ENCODE peak calls at places on chromosomes 5 and 9, in six cellular contexts. Z is stimulated activated CD8-positive, alpha-beta memory T cell treated with anti-CD3 and anti-CD28 coated beads, Interleukin-7, amount 100 ng/mL, for 4 hours; L is activated CD4-positive, alpha-beta T cell treated with anti-CD3 and anti-CD28 coated beads for 1 hour; J is A172; N is GM13977; Y is Right ventricle myocardium superior. G is an unnamed sample.
A peak's percentile ranks its signal among the peaks of the same experiment; 100 is the strongest.

GRCh38 chr9:99187311-99187710 is 34.4 kb downstream of the ALG2 start:
- DNase-seq in Y (no peak), L (no peak), Z (no peak), J (no peak), N (no peak), G (peak; percentile 45)

GRCh38 chr5:142201471-142201887 is 92.9 kb downstream of the NDFIP1 start:
- DNase-seq in N (no peak), J (peak; percentile 98), Z (no peak), Y (no peak), L (no peak), G (no peak)

GRCh38 chr9:135069556-135070197 is 17.8 kb upstream of the OLFM1 start:
- DNase-seq in J (no peak), L (no peak), Y (peak; percentile 22), Z (no peak), N (no peak), G (no peak)

GRCh38 chr5:43400082-43400481 is 12.1 kb downstream of the CCL28 start:
- DNase-seq in N (no peak), L (no peak), Z (no peak), Y (no peak), J (no peak), G (no peak)

GRCh38 chr9:129900263-129901041 is 65.2 kb downstream of the USP20 start:
- DNase-seq in N (peak; percentile 81), J (no peak), Z (no peak), Y (no peak), L (no peak), G (peak; percentile 89)

GRCh38 chr9:110260911-110261310 is 4.6 kb upstream of the TXN start:
- DNase-seq in L (no peak), Z (no peak), J (no peak), N (no peak), Y (no peak), G (no peak)

GRCh38 chr5:75512383-75513074 is 838 bp downstream of the POLK start:
- DNase-seq in J (peak; percentile 21), N (peak; percentile 9), Y (no peak), L (no peak), Z (no peak), G (no peak)

GRCh38 chr9:123657921-123658320 is 272.0 kb downstream of the DENND1A start:
- DNase-seq in Y (no peak), N (no peak), L (no peak), Z (no peak), J (no peak), G (no peak)

GRCh38 chr5:82635561-82636288 is 357.6 kb upstream of the RPS23 start:
- DNase-seq in L (no peak), Y (no peak), J (peak; percentile 21), Z (no peak), N (no peak), G (peak; percentile 5)

GRCh38 chr5:43315262-43315661 is 2.0 kb upstream of the HMGCS1 start:
- DNase-seq in Y (no peak), J (peak; percentile 81), L (no peak), N (no peak), Z (no peak), G (peak; percentile 18)

GRCh38 chr9:36401179-36401740 is 1.2 kb upstream of the RNF38 start:
- DNase-seq in L (no peak), N (peak; percentile 93), J (peak; percentile 47), Z (no peak), Y (no peak), G (no peak)

GRCh38 chr9:94697972-94698581 is 28.4 kb upstream of the AOPEP start:
- DNase-seq in J (peak; percentile 47), L (no peak), Y (no peak), Z (no peak), N (no peak), G (no peak)

GRCh38 chr5:52728201-52728600 is 59.5 kb upstream of the ITGA1 start:
- DNase-seq in J (no peak), L (no peak), N (no peak), Y (no peak), Z (no peak), G (no peak)

GRCh38 chr5:132229236-132229635 is 1.6 kb upstream of the P4HA2 start:
- DNase-seq in Z (no peak), L (no peak), N (no peak), Y (no peak), J (no peak), G (no peak)

GRCh38 chr9:79623799-79624721 is 52.3 kb downstream of the TLE4 start:
- DNase-seq in J (peak; percentile 45), Z (peak; percentile 35), N (peak; percentile 51), L (no peak), Y (peak; percentile 47), G (peak; percentile 70)

GRCh38 chr9:116223926-116224325 is 70.3 kb downstream of the PAPPA start:
- DNase-seq in N (no peak), Y (no peak), L (no peak), Z (no peak), J (no peak), G (no peak)

GRCh38 chr5:149063017-149063687 is at the start of gene SH3TC2:
- DNase-seq in J (peak; percentile 74), L (no peak), N (no peak), Z (no peak), Y (peak; percentile 76), G (no peak)